ENCODE peak calls at places on chromosomes 3 and 15, in seven cellular contexts. S is uterus, B is HCT116, E is heart left ventricle, K is adrenal gland, H is A549, L is spleen. Z is an unnamed sample.

GRCh38 chr3:120497318-120497717 is 46.5 kb upstream of the FSTL1 start:
- DNase-seq in B (no peak), E (no peak), H (no peak), K (no peak), S (no peak), L (no peak), Z (no peak)

GRCh38 chr15:91908401-91908800 is 54.9 kb downstream of the SLCO3A1 start:
- DNase-seq in L (no peak), B (no peak), E (no peak), S (no peak), H (peak), K (no peak), Z (peak)

GRCh38 chr3:8846176-8846575 is 76.8 kb upstream of the OXTR start:
- DNase-seq in S (no peak), B (no peak), L (no peak), K (no peak), H (no peak), E (no peak), Z (no peak)

GRCh38 chr15:61653110-61653509 is 407.1 kb downstream of the VPS13C start:
- DNase-seq in L (no peak), E (peak), K (no peak), H (no peak), S (peak), B (no peak), Z (no peak)

GRCh38 chr15:68379058-68379758 is 52.8 kb downstream of the ITGA11 start:
- DNase-seq in L (no peak), H (no peak), E (peak), S (peak), B (no peak), K (no peak), Z (no peak)

GRCh38 chr3:127089487-127090145 is 103.3 kb upstream of the PRR23E start:
- DNase-seq in B (no peak), S (no peak), H (no peak), K (no peak), L (peak), E (peak), Z (no peak)

GRCh38 chr3:57864853-57865252 is 108.7 kb downstream of the SLMAP start:
- DNase-seq in B (no peak), H (peak), E (no peak), S (no peak), K (no peak), L (no peak), Z (no peak)

GRCh38 chr3:109161487-109162108 is 25.1 kb downstream of the C3orf85 start:
- DNase-seq in B (no peak), S (no peak), E (no peak), L (no peak), K (no peak), H (peak), Z (no peak)

GRCh38 chr3:88149146-88149515 is 628 bp upstream of the C3orf38 start:
- DNase-seq in L (no peak), K (no peak), E (no peak), H (no peak), S (no peak), B (peak), Z (peak)

GRCh38 chr3:155657161-155657560 is 87.7 kb downstream of the PLCH1 start:
- DNase-seq in H (no peak), S (no peak), E (no peak), K (no peak), B (no peak), L (no peak), Z (no peak)

GRCh38 chr15:55289011-55289572 is 521 bp downstream of the RAB27A start:
- DNase-seq in K (peak), L (peak), E (no peak), H (peak), B (no peak), S (peak), Z (no peak)

GRCh38 chr15:75836953-75837321 is 6.3 kb upstream of the UBE2Q2 start:
- DNase-seq in E (no peak), H (peak), K (no peak), B (no peak), L (no peak), S (no peak), Z (peak)

GRCh38 chr3:119630562-119631329 is 29.6 kb downstream of the POPDC2 start:
- DNase-seq in L (no peak), H (no peak), K (peak), B (no peak), S (no peak), E (no peak), Z (no peak)

GRCh38 chr15:65336767-65337435 is 32.4 kb downstream of the RNU5B-1 start:
- DNase-seq in L (peak), H (no peak), E (no peak), S (no peak), B (no peak), K (no peak), Z (no peak)

DNA sequence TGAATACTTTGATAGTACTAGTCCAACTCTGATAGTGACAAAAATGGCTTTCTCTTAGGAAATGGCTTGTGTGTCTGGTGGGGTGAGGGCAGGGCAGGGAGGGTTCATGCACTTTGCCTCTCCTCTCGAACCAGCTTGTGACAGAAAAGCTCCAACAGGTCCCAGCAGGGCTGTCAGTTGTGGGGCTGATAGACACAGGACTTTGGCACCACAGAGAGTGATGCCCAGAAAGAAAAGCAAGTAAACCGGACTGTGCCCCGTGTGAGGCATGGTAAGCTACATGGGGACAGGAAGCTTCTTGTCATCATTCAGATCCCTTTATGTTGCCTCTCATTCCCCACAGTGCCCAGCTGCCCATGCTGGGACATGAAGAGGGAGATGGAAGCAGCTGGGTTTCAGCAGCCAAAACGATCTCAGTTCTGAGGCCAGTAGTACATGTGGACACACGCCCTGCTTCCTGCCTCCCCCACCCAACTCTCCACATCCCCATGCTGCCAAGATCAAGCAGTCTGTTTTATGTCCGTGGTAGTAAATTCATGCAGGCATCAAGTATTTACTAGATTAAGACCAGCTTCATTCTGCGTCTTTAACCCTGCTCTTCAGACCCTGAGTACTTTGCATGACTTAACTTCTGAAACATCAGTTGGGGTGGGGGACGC is 29.7 kb upstream of the LIPC start:
- DNase-seq in E (no peak), H (no peak), B (no peak), K (no peak), L (no peak), S (peak), Z (no peak)
- TF ChIP-seq POLR2A in E (no peak), H (no peak), B (no peak), K (no peak), L (no peak), S (no peak), Z (no peak)

GRCh38 chr3:15794842-15795562 is 2.8 kb downstream of the ANKRD28 start:
- DNase-seq in L (no peak), S (no peak), B (no peak), E (no peak), K (no peak), H (no peak), Z (no peak)

GRCh38 chr3:15796331-15796730 is 1.4 kb downstream of the ANKRD28 start:
- DNase-seq in B (no peak), E (no peak), K (no peak), S (no peak), H (no peak), L (no peak), Z (no peak)

GRCh38 chr3:15796771-15797599 is 794 bp downstream of the ANKRD28 start:
- DNase-seq in K (peak), B (peak), E (no peak), H (peak), L (no peak), S (no peak), Z (no peak)

GRCh38 chr3:15794303-15794771 is 3.4 kb downstream of the ANKRD28 start:
- DNase-seq in L (no peak), H (peak), S (no peak), B (no peak), K (no peak), E (no peak), Z (no peak)

GRCh38 chr3:15795563-15796308 is 2.0 kb downstream of the ANKRD28 start:
- DNase-seq in L (no peak), K (no peak), S (no peak), B (no peak), E (no peak), H (no peak), Z (no peak)
- TF ChIP-seq POLR2A in L (no peak), K (no peak), S (no peak), B (no peak), E (no peak), H (no peak), Z (no peak)

GRCh38 chr3:98583766-98584165 is 9.6 kb downstream of the CPOX start:
- DNase-seq in L (no peak), S (no peak), B (no peak), K (no peak), E (no peak), H (no peak), Z (no peak)
- TF ChIP-seq POLR2A in L (no peak), S (no peak), B (no peak), K (no peak), E (no peak), H (no peak), Z (no peak)

GRCh38 chr3:186826978-186827857 is 15.3 kb upstream of the ADIPOQ start:
- DNase-seq in B (peak), K (peak), H (peak), L (peak), S (peak), E (peak), Z (peak)
- TF ChIP-seq POLR2A in B (peak), K (no peak), H (peak), L (no peak), S (peak), E (peak), Z (peak)

GRCh38 chr3:51975857-51976549 is 1.1 kb downstream of the ABHD14A start:
- DNase-seq in H (no peak), B (no peak), S (peak), L (peak), K (peak), E (peak), Z (no peak)

GRCh38 chr3:51974277-51974962 is 444 bp upstream of the ABHD14A start:
- DNase-seq in S (peak), H (no peak), K (peak), B (no peak), L (peak), E (peak), Z (no peak)

GRCh38 chr3:51977449-51978142 is 2.7 kb downstream of the ABHD14A start:
- DNase-seq in H (no peak), L (no peak), E (no peak), S (no peak), B (no peak), K (no peak), Z (no peak)

GRCh38 chr3:51978143-51978502 is 3.3 kb downstream of the ABHD14A start:
- DNase-seq in E (no peak), S (no peak), K (no peak), H (no peak), B (no peak), L (no peak), Z (no peak)

GRCh38 chr3:51974963-51975856 is at the start of gene ABHD14A:
- DNase-seq in H (peak), E (peak), B (no peak), L (peak), K (peak), S (peak), Z (peak)
- TF ChIP-seq POLR2A in H (peak), E (peak), B (peak), L (no peak), K (peak), S (peak), Z (peak)